ENCODE peak calls at places on chromosomes 4 and X, in eight cellular contexts. E is bronchial epithelial cell, R is astrocyte of the spinal cord, J is colonic mucosa, Y is fibroblast of mammary gland, I is cardiac fibroblast, C is cardiac muscle cell, U is tibial artery. W is an unnamed sample.

GRCh38 chrX:107420571-107420970 is 28.9 kb upstream of the FRMPD3 start:
- DNase-seq in C (no peak), J (no peak), I (no peak), E (no peak), U (no peak), Y (no peak), R (no peak), W (no peak)

GRCh38 chr4:19408488-19408887 is 843.2 kb upstream of the SLIT2 start:
- DNase-seq in U (no peak), Y (no peak), R (no peak), C (no peak), E (no peak), J (no peak), I (no peak), W (no peak)

GRCh38 chrX:38816158-38816557 is 14.9 kb downstream of the MID1IP1 start:
- DNase-seq in R (no peak), U (no peak), E (no peak), Y (no peak), I (no peak), J (no peak), C (no peak), W (no peak)

GRCh38 chr4:35800669-35801068 is 443.6 kb downstream of the ARAP2 start:
- DNase-seq in C (no peak), U (no peak), I (no peak), R (no peak), J (no peak), E (no peak), Y (no peak), W (no peak)

GRCh38 chrX:95885074-95885473 is 799.6 kb upstream of the DIAPH2 start:
- DNase-seq in Y (peak), J (peak), R (peak), U (no peak), C (peak), E (peak), I (peak), W (no peak)

GRCh38 chrX:131704136-131704695 is 160.3 kb downstream of the OR13H1 start:
- DNase-seq in R (peak), E (no peak), I (no peak), Y (peak), J (peak), U (no peak), C (no peak), W (peak)

GRCh38 chrX:14359316-14359715 is 170.0 kb upstream of the GLRA2 start:
- DNase-seq in E (peak), R (no peak), Y (no peak), C (no peak), U (no peak), I (no peak), J (no peak), W (no peak)

GRCh38 chr4:10074076-10074766 is 42.4 kb downstream of the WDR1 start:
- DNase-seq in E (no peak), R (no peak), U (no peak), I (no peak), C (no peak), Y (no peak), J (no peak), W (peak)

GRCh38 chrX:41472231-41472815 is 25.2 kb downstream of the NYX start:
- DNase-seq in J (no peak), C (no peak), R (no peak), Y (no peak), U (no peak), I (no peak), E (no peak), W (no peak)

GRCh38 chrX:96689951-96690350 is 5.3 kb downstream of the DIAPH2 start:
- DNase-seq in J (no peak), R (no peak), U (no peak), Y (peak), E (no peak), C (no peak), I (peak), W (no peak)

DNA sequence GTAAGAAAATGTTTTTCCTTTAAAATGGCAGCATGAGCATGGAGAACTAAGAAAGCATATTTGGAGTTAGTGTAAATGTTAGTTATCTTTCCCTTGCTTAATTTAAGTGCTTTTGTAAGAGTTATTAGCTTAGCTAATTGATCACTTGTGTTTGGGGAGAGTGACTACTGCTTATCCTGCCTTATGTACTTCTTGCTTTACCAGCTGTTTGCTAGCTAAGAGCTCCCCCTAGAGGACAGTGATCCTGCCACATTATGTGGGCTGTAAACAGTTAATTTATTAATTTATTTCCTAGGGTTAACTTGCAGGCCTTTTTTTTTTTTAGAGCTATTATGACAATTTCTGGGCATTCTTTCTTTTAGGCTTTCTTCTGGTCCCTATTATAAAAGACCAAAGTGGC is 435.8 kb downstream of the MAGEB5 start:
- DNase-seq in R (no peak), I (no peak), C (no peak), U (no peak), E (peak), Y (no peak), J (no peak), W (no peak)
- TF ChIP-seq CTCF in R (no peak), I (peak), C (no peak), U (no peak), E (no peak), Y (peak), J (no peak), W (no peak)

DNA sequence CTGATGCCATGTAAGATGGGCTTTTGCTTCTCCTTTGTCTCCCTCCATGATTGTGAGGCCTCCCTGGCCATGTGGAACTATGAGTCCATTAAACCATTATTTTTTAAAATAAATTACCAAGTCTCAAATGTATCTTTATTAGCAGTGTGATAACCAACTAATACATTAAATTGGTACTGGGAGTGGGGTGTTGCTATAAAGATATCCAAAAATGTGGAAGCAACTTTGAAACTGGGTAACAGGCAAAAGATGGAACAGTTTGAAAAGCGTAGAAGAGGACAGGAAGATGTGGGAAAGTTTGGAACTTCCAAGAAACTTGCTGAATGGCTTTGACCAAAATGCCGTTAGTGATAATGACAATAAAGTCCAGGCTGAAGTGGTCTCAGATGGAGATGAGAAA is 526.7 kb downstream of the SH3BGRL start:
- DNase-seq in C (no peak), Y (no peak), E (no peak), R (no peak), I (no peak), J (no peak), U (no peak), W (no peak)
- H3K4me3 ChIP-seq in C (no peak), Y (no peak), E (no peak), R (no peak), I (no peak), J (no peak), U (no peak), W (no peak)

GRCh38 chr4:23015821-23016220 is 323.1 kb downstream of the GBA3 start:
- DNase-seq in Y (no peak), J (no peak), U (no peak), E (no peak), R (no peak), C (no peak), I (no peak), W (no peak)
- TF ChIP-seq CTCF in Y (no peak), J (no peak), U (no peak), E (no peak), R (no peak), C (no peak), I (no peak), W (no peak)

GRCh38 chr4:26812049-26812729 is 48.5 kb upstream of the STIM2 start:
- DNase-seq in J (no peak), R (no peak), U (no peak), C (no peak), E (peak), Y (no peak), I (no peak), W (no peak)

GRCh38 chr4:26809811-26810210 is 50.8 kb upstream of the STIM2 start:
- DNase-seq in U (no peak), J (no peak), E (no peak), C (no peak), I (no peak), R (no peak), Y (no peak), W (no peak)

GRCh38 chr4:26815686-26816085 is 45.0 kb upstream of the STIM2 start:
- DNase-seq in Y (no peak), U (no peak), R (no peak), C (no peak), E (no peak), I (no peak), J (no peak), W (no peak)

GRCh38 chr4:26815199-26815598 is 45.4 kb upstream of the STIM2 start:
- DNase-seq in I (no peak), Y (no peak), R (no peak), E (no peak), C (no peak), J (no peak), U (no peak), W (no peak)

GRCh38 chr4:26813698-26814097 is 46.9 kb upstream of the STIM2 start:
- DNase-seq in C (no peak), J (no peak), R (no peak), Y (no peak), I (no peak), U (no peak), E (no peak), W (peak)
- H3K4me3 ChIP-seq in C (no peak), J (no peak), R (no peak), Y (no peak), I (no peak), U (no peak), E (no peak), W (no peak)

GRCh38 chr4:22238742-22239141 is 277.1 kb downstream of the ADGRA3 start:
- DNase-seq in R (no peak), C (no peak), J (peak), E (no peak), Y (no peak), U (no peak), I (no peak), W (no peak)
- TF ChIP-seq CTCF in R (peak), C (peak), J (peak), E (peak), Y (no peak), U (no peak), I (no peak), W (no peak)

GRCh38 chr4:170698334-170698733 is 608.6 kb upstream of the AADAT start:
- DNase-seq in U (no peak), E (no peak), R (no peak), C (no peak), Y (no peak), J (no peak), I (no peak), W (no peak)
- H3K4me3 ChIP-seq in U (no peak), E (no peak), R (no peak), C (no peak), Y (no peak), J (no peak), I (no peak), W (no peak)

DNA sequence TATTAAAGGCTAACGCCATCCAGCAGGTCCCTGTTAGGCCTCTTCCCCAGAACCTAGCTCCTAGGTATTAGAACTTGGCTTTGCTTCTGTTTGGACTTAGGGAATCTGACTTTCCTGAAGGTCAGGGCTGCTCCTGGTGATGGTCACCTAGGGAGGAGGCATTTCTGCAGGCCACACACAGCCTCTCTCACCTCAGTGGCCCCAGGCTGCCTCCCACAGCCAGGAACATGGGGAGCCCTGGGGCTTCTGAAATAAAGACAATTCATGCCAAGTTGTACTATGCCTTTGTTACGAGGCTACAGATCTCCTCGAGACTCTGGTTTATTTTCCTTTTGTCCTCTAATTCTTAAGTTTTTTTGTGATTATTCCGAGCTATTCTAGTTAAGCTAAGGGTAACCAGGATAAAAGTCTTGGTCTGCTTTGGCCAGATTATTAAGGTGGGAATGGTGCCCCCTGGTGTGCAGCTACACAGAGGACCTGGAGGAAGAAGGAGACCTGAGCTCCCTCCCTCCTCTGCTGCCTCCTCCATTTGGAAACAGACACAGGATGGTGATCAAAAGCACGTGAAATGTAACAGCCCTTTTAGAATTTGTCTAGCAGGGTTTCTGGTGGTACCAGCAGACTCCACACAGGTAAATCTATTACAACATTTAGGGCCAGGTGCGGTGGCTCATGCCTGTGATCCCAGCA is 131.0 kb downstream of the DCLK2 start:
- DNase-seq in I (peak), C (peak), E (peak), R (peak), Y (peak), U (peak), J (peak), W (peak)
- TF ChIP-seq CTCF in I (peak), C (peak), E (peak), R (peak), Y (peak), U (peak), J (peak), W (peak)

W was measured in uterus.